ENCODE peak calls at places on chromosomes 6 and 20, in nine cellular contexts. One of them, this sample, is unnamed.

GRCh38 chr20:19832875-19833274 is 74.8 kb downstream of the RIN2 start:
- DNase-seq in HCT116: no peak
- DNase-seq in mammary epithelial cell: no peak
- DNase-seq in endothelial cell of umbilical vein: no peak
- DNase-seq in GM23338: no peak
- DNase-seq in astrocyte: no peak
- DNase-seq in fibroblast of lung: no peak
- DNase-seq in neural progenitor cell: no peak
- DNase-seq in HepG2: no peak
- DNase-seq in this sample: peak; percentile 55

GRCh38 chr20:32777177-32777956 is 15.2 kb downstream of the DNMT3B start:
- DNase-seq in neural progenitor cell: peak; percentile 39
- DNase-seq in mammary epithelial cell: no peak
- DNase-seq in HepG2: peak; percentile 56
- DNase-seq in astrocyte: peak; percentile 21
- DNase-seq in fibroblast of lung: no peak
- DNase-seq in HCT116: no peak
- DNase-seq in GM23338: no peak
- DNase-seq in endothelial cell of umbilical vein: no peak
- DNase-seq in this sample: no peak

GRCh38 chr6:26197736-26198625 is 110.8 kb downstream of the HFE start:
- DNase-seq in GM23338: peak; percentile 51
- DNase-seq in mammary epithelial cell: peak; percentile 45
- DNase-seq in endothelial cell of umbilical vein: peak; percentile 63
- DNase-seq in HCT116: peak; percentile 35
- DNase-seq in HepG2: peak; percentile 62
- DNase-seq in fibroblast of lung: peak; percentile 39
- DNase-seq in neural progenitor cell: peak; percentile 46
- DNase-seq in astrocyte: no peak
- DNase-seq in this sample: peak; percentile 59

GRCh38 chr6:30646450-30647038 is 389 bp upstream of the C6orf136 start:
- DNase-seq in astrocyte: no peak
- DNase-seq in HepG2: no peak
- DNase-seq in HCT116: no peak
- DNase-seq in fibroblast of lung: no peak
- DNase-seq in mammary epithelial cell: no peak
- DNase-seq in neural progenitor cell: peak; percentile 44
- DNase-seq in endothelial cell of umbilical vein: peak; percentile 93
- DNase-seq in GM23338: peak; percentile 93
- DNase-seq in this sample: no peak

GRCh38 chr20:32526561-32526960 is 58.6 kb downstream of the NOL4L start:
- DNase-seq in fibroblast of lung: no peak
- DNase-seq in astrocyte: no peak
- DNase-seq in neural progenitor cell: no peak
- DNase-seq in HepG2: no peak
- DNase-seq in HCT116: no peak
- DNase-seq in endothelial cell of umbilical vein: no peak
- DNase-seq in GM23338: no peak
- DNase-seq in mammary epithelial cell: no peak
- DNase-seq in this sample: no peak

GRCh38 chr6:123402052-123402451 is 234.7 kb downstream of the TRDN start:
- DNase-seq in neural progenitor cell: no peak
- DNase-seq in endothelial cell of umbilical vein: no peak
- DNase-seq in HCT116: no peak
- DNase-seq in mammary epithelial cell: no peak
- DNase-seq in fibroblast of lung: peak; percentile 29
- DNase-seq in HepG2: no peak
- DNase-seq in GM23338: peak; percentile 8
- DNase-seq in astrocyte: no peak
- DNase-seq in this sample: no peak

GRCh38 chr6:19753822-19754221 is 83.3 kb upstream of the ID4 start:
- DNase-seq in neural progenitor cell: no peak
- DNase-seq in astrocyte: no peak
- DNase-seq in fibroblast of lung: no peak
- DNase-seq in GM23338: no peak
- DNase-seq in HepG2: no peak
- DNase-seq in endothelial cell of umbilical vein: no peak
- DNase-seq in HCT116: no peak
- DNase-seq in mammary epithelial cell: no peak
- DNase-seq in this sample: no peak

GRCh38 chr20:15654208-15654649 is 919.0 kb downstream of the KIF16B start:
- DNase-seq in endothelial cell of umbilical vein: peak; percentile 63
- DNase-seq in HCT116: peak; percentile 6
- DNase-seq in neural progenitor cell: peak; percentile 74
- DNase-seq in HepG2: peak; percentile 68
- DNase-seq in astrocyte: no peak
- DNase-seq in GM23338: peak; percentile 92
- DNase-seq in fibroblast of lung: peak; percentile 50
- DNase-seq in mammary epithelial cell: peak; percentile 55
- DNase-seq in this sample: peak; percentile 59

GRCh38 chr20:37188787-37189186 is 9.4 kb upstream of the MROH8 start:
- DNase-seq in astrocyte: no peak
- DNase-seq in neural progenitor cell: no peak
- DNase-seq in HCT116: no peak
- DNase-seq in endothelial cell of umbilical vein: no peak
- DNase-seq in mammary epithelial cell: no peak
- DNase-seq in HepG2: no peak
- DNase-seq in fibroblast of lung: no peak
- DNase-seq in GM23338: no peak
- DNase-seq in this sample: no peak

GRCh38 chr6:158047120-158047518 is 65.5 kb downstream of the SYNJ2 start:
- DNase-seq in astrocyte: peak; percentile 86
- DNase-seq in GM23338: no peak
- DNase-seq in HCT116: no peak
- DNase-seq in mammary epithelial cell: no peak
- DNase-seq in HepG2: no peak
- DNase-seq in fibroblast of lung: no peak
- DNase-seq in endothelial cell of umbilical vein: no peak
- DNase-seq in neural progenitor cell: no peak
- DNase-seq in this sample: no peak

GRCh38 chr6:112835078-112835477 is 487.9 kb downstream of the RFPL4B start:
- DNase-seq in HepG2: no peak
- DNase-seq in astrocyte: no peak
- DNase-seq in endothelial cell of umbilical vein: no peak
- DNase-seq in neural progenitor cell: no peak
- DNase-seq in mammary epithelial cell: no peak
- DNase-seq in HCT116: no peak
- DNase-seq in fibroblast of lung: no peak
- DNase-seq in GM23338: no peak
- DNase-seq in this sample: no peak

GRCh38 chr6:100923481-100923880 is 42.4 kb upstream of the ASCC3 start:
- DNase-seq in mammary epithelial cell: no peak
- DNase-seq in astrocyte: no peak
- DNase-seq in HCT116: no peak
- DNase-seq in GM23338: no peak
- DNase-seq in endothelial cell of umbilical vein: no peak
- DNase-seq in fibroblast of lung: no peak
- DNase-seq in HepG2: no peak
- DNase-seq in neural progenitor cell: no peak
- DNase-seq in this sample: no peak

GRCh38 chr6:93139408-93140081 is 279.8 kb downstream of the EPHA7 start:
- DNase-seq in neural progenitor cell: no peak
- DNase-seq in HCT116: no peak
- DNase-seq in astrocyte: no peak
- DNase-seq in GM23338: no peak
- DNase-seq in fibroblast of lung: no peak
- DNase-seq in mammary epithelial cell: no peak
- DNase-seq in HepG2: no peak
- DNase-seq in endothelial cell of umbilical vein: no peak
- DNase-seq in this sample: peak; percentile 62

GRCh38 chr6:92047886-92048285 is 1371.5 kb downstream of the EPHA7 start:
- DNase-seq in HCT116: no peak
- DNase-seq in astrocyte: no peak
- DNase-seq in fibroblast of lung: no peak
- DNase-seq in endothelial cell of umbilical vein: no peak
- DNase-seq in HepG2: no peak
- DNase-seq in GM23338: no peak
- DNase-seq in neural progenitor cell: peak; percentile 34
- DNase-seq in mammary epithelial cell: no peak
- DNase-seq in this sample: no peak

GRCh38 chr6:101705866-101706265 is 312.4 kb downstream of the GRIK2 start:
- DNase-seq in fibroblast of lung: no peak
- DNase-seq in HepG2: no peak
- DNase-seq in GM23338: no peak
- DNase-seq in endothelial cell of umbilical vein: no peak
- DNase-seq in astrocyte: no peak
- DNase-seq in HCT116: no peak
- DNase-seq in mammary epithelial cell: peak; percentile 19
- DNase-seq in neural progenitor cell: no peak
- DNase-seq in this sample: no peak

GRCh38 chr20:52060794-52061714 is 130.5 kb downstream of the ZFP64 start:
- DNase-seq in neural progenitor cell: peak; percentile 81
- DNase-seq in HCT116: peak; percentile 12
- DNase-seq in HepG2: peak; percentile 71
- DNase-seq in GM23338: peak; percentile 81
- DNase-seq in fibroblast of lung: peak; percentile 41
- DNase-seq in mammary epithelial cell: no peak
- DNase-seq in astrocyte: no peak
- DNase-seq in endothelial cell of umbilical vein: peak; percentile 82
- DNase-seq in this sample: peak; percentile 56

DNA sequence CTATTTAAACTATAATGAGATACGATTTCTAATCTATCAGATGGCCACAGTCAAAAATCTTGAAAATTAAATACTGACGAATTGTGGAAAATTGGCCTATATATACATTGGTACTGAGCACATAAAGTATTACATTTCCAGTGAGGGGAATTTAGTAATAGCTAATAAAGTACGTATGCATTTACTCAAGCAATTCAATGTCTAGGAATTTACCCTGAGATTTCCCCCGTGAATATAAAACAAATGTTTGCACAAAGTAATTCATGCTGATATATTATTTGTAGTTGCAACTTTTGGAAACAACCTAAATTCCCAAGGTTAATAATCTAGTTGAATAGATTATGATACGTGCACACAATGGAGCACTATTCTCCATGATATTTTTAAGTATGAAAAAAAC is 14.7 kb upstream of the C6orf141 start:
- DNase-seq in fibroblast of lung: no peak
- DNase-seq in mammary epithelial cell: no peak
- DNase-seq in HCT116: no peak
- DNase-seq in astrocyte: no peak
- DNase-seq in HepG2: no peak
- DNase-seq in neural progenitor cell: no peak
- DNase-seq in endothelial cell of umbilical vein: no peak
- DNase-seq in GM23338: no peak
- DNase-seq in this sample: no peak
- H3K4me1 ChIP-seq in fibroblast of lung: no peaks in the 10 kb centered on the region
- H3K4me1 ChIP-seq in mammary epithelial cell: peaks cover 4% of the 10 kb centered on the region
- H3K4me1 ChIP-seq in HCT116: peaks cover 10% of the 10 kb centered on the region
- H3K4me1 ChIP-seq in astrocyte: no peaks in the 10 kb centered on the region
- H3K4me1 ChIP-seq in HepG2: peaks cover 10% of the 10 kb centered on the region
- H3K4me1 ChIP-seq in neural progenitor cell: peaks cover 2% of the 10 kb centered on the region
- H3K4me1 ChIP-seq in endothelial cell of umbilical vein: peaks cover 3% of the 10 kb centered on the region
- H3K4me1 ChIP-seq in GM23338: no peaks in the 10 kb centered on the region
- H3K4me1 ChIP-seq in this sample: peaks cover 24% of the 10 kb centered on the region

GRCh38 chr6:13283340-13283739 is 45.0 kb downstream of the TBC1D7 start:
- DNase-seq in GM23338: no peak
- DNase-seq in mammary epithelial cell: no peak
- DNase-seq in HCT116: no peak
- DNase-seq in endothelial cell of umbilical vein: no peak
- DNase-seq in HepG2: peak; percentile 18
- DNase-seq in fibroblast of lung: no peak
- DNase-seq in astrocyte: no peak
- DNase-seq in neural progenitor cell: no peak
- DNase-seq in this sample: no peak

GRCh38 chr6:13286185-13286584 is 42.2 kb downstream of the TBC1D7 start:
- DNase-seq in endothelial cell of umbilical vein: no peak
- DNase-seq in HCT116: no peak
- DNase-seq in HepG2: no peak
- DNase-seq in GM23338: no peak
- DNase-seq in mammary epithelial cell: no peak
- DNase-seq in neural progenitor cell: no peak
- DNase-seq in astrocyte: no peak
- DNase-seq in fibroblast of lung: no peak
- DNase-seq in this sample: no peak

GRCh38 chr6:13282393-13283069 is 45.8 kb downstream of the TBC1D7 start:
- DNase-seq in GM23338: no peak
- DNase-seq in HCT116: no peak
- DNase-seq in fibroblast of lung: no peak
- DNase-seq in HepG2: peak; percentile 60
- DNase-seq in endothelial cell of umbilical vein: no peak
- DNase-seq in astrocyte: no peak
- DNase-seq in mammary epithelial cell: no peak
- DNase-seq in neural progenitor cell: no peak
- DNase-seq in this sample: no peak

GRCh38 chr6:13285705-13286104 is 42.6 kb downstream of the TBC1D7 start:
- DNase-seq in HepG2: no peak
- DNase-seq in endothelial cell of umbilical vein: no peak
- DNase-seq in HCT116: no peak
- DNase-seq in mammary epithelial cell: no peak
- DNase-seq in astrocyte: no peak
- DNase-seq in neural progenitor cell: no peak
- DNase-seq in fibroblast of lung: no peak
- DNase-seq in GM23338: no peak
- DNase-seq in this sample: no peak

GRCh38 chr6:13284646-13285045 is 43.7 kb downstream of the TBC1D7 start:
- DNase-seq in GM23338: no peak
- DNase-seq in endothelial cell of umbilical vein: peak; percentile 35
- DNase-seq in fibroblast of lung: no peak
- DNase-seq in astrocyte: no peak
- DNase-seq in HepG2: no peak
- DNase-seq in HCT116: no peak
- DNase-seq in mammary epithelial cell: no peak
- DNase-seq in neural progenitor cell: no peak
- DNase-seq in this sample: no peak
- H3K36me3 ChIP-seq in GM23338: no peaks in the 10 kb centered on the region
- H3K36me3 ChIP-seq in endothelial cell of umbilical vein: no peaks in the 10 kb centered on the region
- H3K36me3 ChIP-seq in fibroblast of lung: no peaks in the 10 kb centered on the region
- H3K36me3 ChIP-seq in astrocyte: no peaks in the 10 kb centered on the region
- H3K36me3 ChIP-seq in HepG2: no peaks in the 10 kb centered on the region
- H3K36me3 ChIP-seq in HCT116: no peaks in the 10 kb centered on the region
- H3K36me3 ChIP-seq in mammary epithelial cell: no peaks in the 10 kb centered on the region
- H3K36me3 ChIP-seq in neural progenitor cell: peaks cover 6% of the 10 kb centered on the region
- H3K36me3 ChIP-seq in this sample: no peaks in the 10 kb centered on the region

GRCh38 chr6:221531-222349 is 70.5 kb upstream of the DUSP22 start:
- DNase-seq in endothelial cell of umbilical vein: no peak
- DNase-seq in GM23338: no peak
- DNase-seq in fibroblast of lung: peak; percentile 57
- DNase-seq in neural progenitor cell: no peak
- DNase-seq in mammary epithelial cell: no peak
- DNase-seq in astrocyte: peak; percentile 62
- DNase-seq in HCT116: no peak
- DNase-seq in HepG2: peak; percentile 35
- DNase-seq in this sample: no peak
- TF ChIP-seq EZH2 in endothelial cell of umbilical vein: no peak
- TF ChIP-seq EZH2 in GM23338: no peak
- TF ChIP-seq EZH2 in fibroblast of lung: no peak
- TF ChIP-seq EZH2 in neural progenitor cell: no peak
- TF ChIP-seq EZH2 in mammary epithelial cell: no peak
- TF ChIP-seq EZH2 in astrocyte: no peak
- TF ChIP-seq EZH2 in HCT116: no peak
- TF ChIP-seq EZH2 in HepG2: no peak
- TF ChIP-seq EZH2 in this sample: no peak

DNA sequence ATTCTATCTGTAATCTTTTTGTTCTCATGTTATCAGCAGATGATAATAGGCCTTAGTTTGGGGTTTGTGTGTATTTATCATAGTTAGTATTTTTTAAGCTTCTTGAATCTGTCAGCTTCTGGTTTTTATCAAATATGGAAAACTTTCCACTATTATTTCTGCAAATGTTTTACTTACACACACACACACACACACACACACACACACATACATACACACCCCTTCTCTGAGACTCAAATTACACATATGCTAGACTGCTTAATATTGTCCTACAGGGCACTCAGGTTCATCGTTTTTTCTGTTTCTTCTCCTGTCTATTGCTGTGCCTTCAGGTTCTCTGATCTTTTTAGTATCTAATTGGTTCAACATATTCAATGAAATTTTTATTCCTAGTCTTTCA is 74.5 kb downstream of the RPP40 start:
- DNase-seq in astrocyte: no peak
- DNase-seq in neural progenitor cell: no peak
- DNase-seq in fibroblast of lung: peak; percentile 42
- DNase-seq in mammary epithelial cell: no peak
- DNase-seq in endothelial cell of umbilical vein: no peak
- DNase-seq in HepG2: no peak
- DNase-seq in GM23338: no peak
- DNase-seq in HCT116: no peak
- DNase-seq in this sample: peak; percentile 29
- H3K4me1 ChIP-seq in astrocyte: peaks cover 14% of the 10 kb centered on the region
- H3K4me1 ChIP-seq in neural progenitor cell: peaks cover 27% of the 10 kb centered on the region
- H3K4me1 ChIP-seq in fibroblast of lung: no peaks in the 10 kb centered on the region
- H3K4me1 ChIP-seq in mammary epithelial cell: peaks cover 10% of the 10 kb centered on the region
- H3K4me1 ChIP-seq in endothelial cell of umbilical vein: no peaks in the 10 kb centered on the region
- H3K4me1 ChIP-seq in HepG2: peaks cover 16% of the 10 kb centered on the region
- H3K4me1 ChIP-seq in GM23338: peaks cover 57% of the 10 kb centered on the region
- H3K4me1 ChIP-seq in HCT116: peaks cover 34% of the 10 kb centered on the region
- H3K4me1 ChIP-seq in this sample: peaks cover 63% of the 10 kb centered on the region